ENCODE peak calls at places on chromosomes 1 and 21, in nine cellular contexts. I is body of pancreas, E is HCT116, Z is heart left ventricle, W is spleen, G is GM12878, A is HepG2, U is uterus, K is ovary. M is an unnamed sample.

GRCh38 chr1:153733970-153734369 is 6.1 kb downstream of the INTS3 start:
- DNase-seq in I (no peak), E (no peak), Z (no peak), W (no peak), G (no peak), A (no peak), U (no peak), K (no peak), M (no peak)

GRCh38 chr1:236779312-236779711 is 15.8 kb upstream of the MTR start:
- DNase-seq in I (no peak), E (no peak), Z (no peak), W (no peak), G (no peak), A (no peak), U (no peak), K (no peak), M (no peak)

GRCh38 chr1:183996036-183996376 is 41.5 kb downstream of the COLGALT2 start:
- DNase-seq in I (no peak), E (no peak), Z (no peak), W (no peak), G (no peak), A (no peak), U (no peak), K (no peak), M (no peak)

GRCh38 chr1:25033828-25034451 is 103.9 kb upstream of the RUNX3 start:
- DNase-seq in I (no peak), E (no peak), Z (peak; percentile 49), W (peak; percentile 93), G (no peak), A (no peak), U (no peak), K (no peak), M (no peak)

GRCh38 chr21:44872568-44873355 is 728 bp downstream of the PTTG1IP start:
- DNase-seq in I (peak; percentile 47), E (no peak), Z (peak; percentile 62), W (peak; percentile 88), G (no peak), A (no peak), U (peak; percentile 34), K (peak; percentile 57), M (no peak)

GRCh38 chr21:36246080-36246631 is 73.8 kb upstream of the MORC3 start:
- DNase-seq in I (peak; percentile 30), E (no peak), Z (no peak), W (no peak), G (no peak), A (no peak), U (no peak), K (no peak), M (no peak)

GRCh38 chr21:35274923-35275322 is 225.8 kb upstream of the RUNX1 start:
- DNase-seq in I (no peak), E (no peak), Z (no peak), W (no peak), G (no peak), A (no peak), U (no peak), K (no peak), M (no peak)

GRCh38 chr21:39556176-39556575 is 56.6 kb upstream of the B3GALT5 start:
- DNase-seq in I (no peak), E (no peak), Z (no peak), W (no peak), G (no peak), A (no peak), U (no peak), K (no peak), M (no peak)

GRCh38 chr1:45545553-45546310 is 4.9 kb upstream of the AKR1A1 start:
- DNase-seq in I (no peak), E (no peak), Z (no peak), W (no peak), G (no peak), A (peak; percentile 88), U (no peak), K (no peak), M (no peak)

GRCh38 chr21:27825035-27825434 is 858.1 kb upstream of the ADAMTS5 start:
- DNase-seq in I (no peak), E (no peak), Z (no peak), W (no peak), G (no peak), A (no peak), U (no peak), K (no peak), M (no peak)

GRCh38 chr1:40372658-40373322 is 737 bp upstream of the SMAP2 start:
- DNase-seq in I (no peak), E (no peak), Z (no peak), W (no peak), G (no peak), A (no peak), U (peak; percentile 16), K (no peak), M (no peak)

GRCh38 chr1:247357781-247358211 is 26.1 kb upstream of the ZNF496 start:
- DNase-seq in I (no peak), E (no peak), Z (no peak), W (no peak), G (peak; percentile 77), A (no peak), U (peak; percentile 54), K (no peak), M (no peak)

GRCh38 chr1:42184616-42185015 is 20.1 kb upstream of the GUCA2A start:
- DNase-seq in I (no peak), E (no peak), Z (no peak), W (no peak), G (no peak), A (no peak), U (no peak), K (no peak), M (no peak)

GRCh38 chr21:37915941-37916794 is at the start of gene KCNJ6:
- DNase-seq in I (peak; percentile 30), E (no peak), Z (no peak), W (no peak), G (no peak), A (no peak), U (no peak), K (no peak), M (no peak)

GRCh38 chr1:107952989-107953388 is 12.0 kb downstream of the VAV3 start:
- DNase-seq in I (no peak), E (no peak), Z (peak; percentile 29), W (no peak), G (no peak), A (no peak), U (no peak), K (no peak), M (no peak)

GRCh38 chr1:117171900-117172501 is 38.7 kb downstream of the VTCN1 start:
- DNase-seq in I (peak; percentile 88), E (no peak), Z (peak; percentile 8), W (no peak), G (no peak), A (peak; percentile 67), U (peak; percentile 45), K (peak; percentile 16), M (no peak)

GRCh38 chr1:226945106-226945857 is 5.2 kb downstream of the COQ8A start:
- DNase-seq in I (peak; percentile 90), E (no peak), Z (no peak), W (no peak), G (no peak), A (peak; percentile 85), U (no peak), K (no peak), M (no peak)

GRCh38 chr1:226945858-226946245 is 5.8 kb downstream of the COQ8A start:
- DNase-seq in I (peak; percentile 37), E (no peak), Z (no peak), W (no peak), G (no peak), A (no peak), U (no peak), K (no peak), M (no peak)

GRCh38 chr1:226943156-226943555 is 3.1 kb downstream of the COQ8A start:
- DNase-seq in I (no peak), E (no peak), Z (no peak), W (no peak), G (no peak), A (no peak), U (no peak), K (no peak), M (no peak)

GRCh38 chr1:226942392-226942791 is 2.3 kb downstream of the COQ8A start:
- DNase-seq in I (no peak), E (no peak), Z (no peak), W (no peak), G (no peak), A (no peak), U (no peak), K (no peak), M (no peak)

DNA sequence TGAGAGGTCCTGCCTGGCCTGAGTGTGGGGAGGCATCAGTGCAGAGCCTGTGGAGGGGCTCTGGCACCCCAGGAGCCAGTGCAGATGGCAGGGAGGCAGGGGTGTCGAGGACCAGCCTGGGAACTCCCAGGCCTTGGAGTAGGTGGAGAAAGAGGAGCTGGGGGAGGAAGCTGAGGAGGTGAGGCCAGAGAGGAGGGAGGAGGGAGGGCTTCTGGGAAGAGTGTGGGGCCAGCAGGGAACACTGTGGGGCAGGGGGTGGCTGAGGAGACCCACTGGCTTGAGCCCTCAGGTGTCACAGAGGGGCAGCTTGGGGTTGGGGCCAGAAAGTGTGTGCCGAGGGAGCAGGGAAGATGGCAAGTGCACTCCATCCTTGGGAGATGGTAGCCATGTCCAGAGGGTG is 3.8 kb downstream of the COQ8A start:
- DNase-seq in I (no peak), E (no peak), Z (no peak), W (no peak), G (no peak), A (no peak), U (no peak), K (no peak), M (no peak)
- TF ChIP-seq CTCF in I (no peak), E (no peak), Z (no peak), W (no peak), G (no peak), A (no peak), U (no peak), K (no peak), M (no peak)

GRCh38 chr1:179366093-179366800 is 476 bp downstream of the AXDND1 start:
- DNase-seq in I (no peak), E (no peak), Z (no peak), W (no peak), G (no peak), A (no peak), U (no peak), K (no peak), M (no peak)

GRCh38 chr1:179369751-179370341 is 4.1 kb downstream of the AXDND1 start:
- DNase-seq in I (peak; percentile 28), E (peak; percentile 57), Z (no peak), W (no peak), G (peak; percentile 33), A (peak; percentile 53), U (no peak), K (no peak), M (no peak)

GRCh38 chr1:179365342-179366092 is at the start of gene AXDND1:
- DNase-seq in I (peak; percentile 80), E (peak; percentile 47), Z (peak; percentile 87), W (peak; percentile 97), G (peak; percentile 70), A (peak; percentile 68), U (peak; percentile 80), K (peak; percentile 86), M (peak; percentile 80)
- TF ChIP-seq POLR2A in I (peak; percentile 70), E (no peak), Z (peak; percentile 52), W (no peak), G (peak; percentile 67), A (peak; percentile 74), U (no peak), K (no peak), M (peak; percentile 38)

GRCh38 chr1:61253059-61253735 is 170.8 kb downstream of the NFIA start:
- DNase-seq in I (peak; percentile 80), E (no peak), Z (peak; percentile 78), W (no peak), G (no peak), A (peak; percentile 66), U (peak; percentile 78), K (peak; percentile 62), M (no peak)
- H3K27ac ChIP-seq in I (no peak overlapping the region), E (no peak overlapping the region), Z (peak overlapping the region; percentile 77), W (peak overlapping the region; percentile 77), G (no peak overlapping the region), A (no peak overlapping the region), U (peak overlapping the region; percentile 76), K (no peak overlapping the region), M (no peak overlapping the region)

GRCh38 chr1:43266881-43267280 is 2.9 kb upstream of the TMEM125 start:
- DNase-seq in I (no peak), E (no peak), Z (no peak), W (no peak), G (no peak), A (no peak), U (no peak), K (no peak), M (no peak)
- TF ChIP-seq CTCF in I (no peak), E (no peak), Z (no peak), W (no peak), G (no peak), A (no peak), U (no peak), K (no peak), M (no peak)